ENCODE peak calls at places on chromosomes 1 and 21, in eight cellular contexts. E is endothelial cell of umbilical vein, T is sigmoid colon, L is transverse colon, I is H1, V is vagina, F is GM23338, H is stomach. Y is an unnamed sample.
A peak's percentile ranks its signal among the peaks of the same experiment; 100 is the strongest.

GRCh38 chr1:69553726-69554125 is 14.0 kb upstream of the LRRC7 start:
- DNase-seq in I (no peak), V (no peak), E (no peak), L (no peak), F (no peak), T (no peak), H (no peak), Y (no peak)

GRCh38 chr1:211942583-211942982 is 92.8 kb downstream of the INTS7 start:
- DNase-seq in F (no peak), H (no peak), I (no peak), L (no peak), V (no peak), T (no peak), E (no peak), Y (no peak)

GRCh38 chr1:206082831-206083695 is 30.1 kb downstream of the RHEX start:
- DNase-seq in F (no peak), I (no peak), T (no peak), L (no peak), E (no peak), H (no peak), V (no peak), Y (no peak)

GRCh38 chr1:184973308-184974085 is 811 bp downstream of the NIBAN1 start:
- DNase-seq in V (no peak), H (peak; percentile 45), F (peak; percentile 68), I (no peak), L (peak; percentile 37), E (peak; percentile 44), T (peak; percentile 76), Y (no peak)

GRCh38 chr1:86758570-86758969 is 54.2 kb downstream of the SH3GLB1 start:
- DNase-seq in T (no peak), H (peak; percentile 45), V (no peak), L (peak; percentile 78), I (no peak), F (no peak), E (no peak), Y (no peak)

GRCh38 chr1:8360493-8361197 is 42.7 kb downstream of the SLC45A1 start:
- DNase-seq in V (no peak), T (no peak), F (no peak), L (no peak), H (no peak), I (no peak), E (no peak), Y (peak; percentile 76)

GRCh38 chr1:201772178-201772577 is 56.8 kb upstream of the IPO9 start:
- DNase-seq in H (no peak), T (no peak), E (no peak), L (no peak), I (no peak), V (no peak), F (no peak), Y (no peak)

GRCh38 chr1:248421384-248421783 is 18.5 kb downstream of the OR2T1 start:
- DNase-seq in L (no peak), E (no peak), H (no peak), T (no peak), F (peak; percentile 17), I (no peak), V (no peak), Y (no peak)

GRCh38 chr21:35529141-35529863 is 480.2 kb upstream of the RUNX1 start:
- DNase-seq in H (no peak), I (no peak), T (no peak), V (no peak), L (no peak), E (no peak), F (no peak), Y (no peak)

GRCh38 chr1:206013017-206013800 is 10.0 kb upstream of the RAB7B start:
- DNase-seq in V (no peak), I (no peak), T (no peak), F (no peak), H (no peak), L (no peak), E (no peak), Y (no peak)

GRCh38 chr1:4622821-4623220 is 31.6 kb upstream of the AJAP1 start:
- DNase-seq in E (no peak), L (no peak), I (no peak), F (no peak), V (no peak), H (no peak), T (peak; percentile 38), Y (peak; percentile 21)

GRCh38 chr1:41671116-41671755 is 186.8 kb upstream of the EDN2 start:
- DNase-seq in F (no peak), H (no peak), E (no peak), I (no peak), T (no peak), V (no peak), L (no peak), Y (no peak)

GRCh38 chr1:41670558-41670957 is 186.1 kb upstream of the EDN2 start:
- DNase-seq in H (no peak), V (no peak), E (no peak), L (no peak), I (no peak), F (no peak), T (no peak), Y (no peak)

GRCh38 chr1:41672641-41673313 is 188.3 kb upstream of the EDN2 start:
- DNase-seq in T (no peak), V (no peak), H (no peak), L (no peak), E (no peak), F (no peak), I (no peak), Y (no peak)

GRCh38 chr1:41673355-41673754 is 188.9 kb upstream of the EDN2 start:
- DNase-seq in V (no peak), L (no peak), H (no peak), I (no peak), T (no peak), E (no peak), F (no peak), Y (no peak)

DNA sequence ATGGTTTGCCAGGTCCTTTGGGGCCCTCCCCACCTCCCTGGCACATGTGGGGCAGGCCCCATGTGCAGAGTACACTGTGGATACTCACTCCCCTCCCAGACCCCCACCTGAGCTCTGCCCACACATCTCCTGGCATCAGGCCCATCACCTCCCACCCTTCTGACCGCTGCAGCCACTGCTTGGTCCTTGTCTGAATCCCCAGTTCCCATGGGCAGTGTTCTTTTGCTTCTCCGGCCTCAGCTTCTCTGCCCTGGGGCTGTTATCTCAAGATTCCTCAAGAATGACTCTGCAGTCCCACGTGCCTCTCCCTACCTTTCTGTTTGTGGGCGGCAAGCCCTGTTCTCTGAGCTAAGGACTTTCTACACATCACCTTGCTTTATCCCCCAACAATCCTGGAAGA is 187.7 kb upstream of the EDN2 start:
- DNase-seq in F (no peak), L (no peak), H (peak; percentile 35), T (no peak), V (no peak), I (no peak), E (no peak), Y (no peak)
- H3K4me3 ChIP-seq in F (no peak overlapping the region), L (no peak overlapping the region), H (no peak overlapping the region), T (no peak overlapping the region), V (no peak overlapping the region), I (no peak overlapping the region), E (no peak overlapping the region), Y (no peak overlapping the region)

DNA sequence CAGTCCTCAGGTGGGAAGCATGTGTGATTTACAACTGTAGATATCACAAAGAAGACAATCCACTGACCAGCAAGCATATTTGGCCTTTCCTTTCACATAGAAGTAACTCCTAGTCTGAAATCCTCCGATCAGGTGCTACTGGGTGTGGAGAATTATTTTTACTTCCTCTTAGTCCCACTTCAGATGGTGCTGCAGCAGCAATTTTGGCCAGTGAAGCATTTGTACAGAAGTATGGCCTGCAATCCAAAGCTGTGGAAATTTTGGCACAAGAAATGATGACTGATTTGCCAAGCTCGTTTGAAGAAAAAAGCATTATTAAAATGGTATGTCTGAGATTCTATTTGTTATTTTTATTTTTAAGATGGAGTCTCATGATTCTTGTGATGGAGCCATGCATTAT is 51.0 kb downstream of the SCP2 start:
- DNase-seq in V (no peak), H (no peak), T (no peak), L (no peak), F (no peak), I (no peak), E (no peak), Y (no peak)
- H3K36me3 ChIP-seq in V (no peaks in the 10 kb centered on the region), H (peaks cover 83% of the 10 kb centered on the region), T (peaks cover 84% of the 10 kb centered on the region), L (peaks cover 56% of the 10 kb centered on the region), F (no peaks in the 10 kb centered on the region), I (no peaks in the 10 kb centered on the region), E (no peaks in the 10 kb centered on the region), Y (peaks cover 60% of the 10 kb centered on the region)

DNA sequence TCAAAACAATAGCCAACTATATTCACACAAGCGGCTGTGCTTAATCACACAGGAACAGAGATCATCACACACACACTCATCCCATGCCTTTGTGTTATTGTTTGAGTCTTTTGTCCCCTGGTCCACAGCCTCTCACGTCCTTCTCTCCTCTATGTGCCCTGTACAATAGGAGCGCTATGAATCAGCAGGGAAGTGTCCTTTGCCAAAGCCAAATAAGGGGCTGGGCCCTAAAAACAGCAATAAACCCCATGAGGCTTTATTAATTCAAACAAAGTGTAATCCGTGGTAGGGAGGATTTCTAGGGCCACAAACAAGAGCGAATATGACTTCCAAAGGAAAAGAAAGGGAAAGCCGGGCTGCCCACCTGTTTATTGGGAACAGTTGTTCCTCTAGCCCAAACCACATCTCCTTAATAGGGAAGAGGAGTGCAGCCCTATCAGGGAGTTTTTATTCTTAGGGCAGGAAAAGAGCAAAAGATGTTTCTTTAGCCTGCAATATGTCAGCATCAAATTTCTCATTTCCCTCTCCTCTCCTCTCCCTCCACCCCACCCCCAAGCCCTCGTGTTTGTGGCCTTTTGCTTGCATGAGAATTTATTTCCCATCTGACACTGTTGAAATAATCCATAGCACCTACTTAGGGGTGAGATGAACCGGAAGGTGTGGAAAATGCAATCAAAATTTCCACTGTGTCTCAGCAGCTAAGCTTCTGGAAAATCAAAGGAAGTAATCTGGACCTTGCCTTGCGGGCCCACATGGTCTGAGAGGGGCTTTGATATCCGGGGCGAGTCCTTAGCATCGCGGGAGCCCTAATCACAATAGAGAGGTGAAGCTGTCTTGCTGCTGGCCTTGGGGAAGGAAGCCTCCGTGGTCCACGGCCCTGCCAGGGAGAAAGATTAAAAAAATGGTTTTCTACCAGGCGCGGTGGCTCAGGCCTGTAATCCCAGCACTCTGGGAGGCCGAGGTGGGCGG is 45.3 kb upstream of the ITPKB start:
- DNase-seq in T (peak; percentile 86), L (no peak), I (no peak), E (peak; percentile 66), H (no peak), V (no peak), F (no peak), Y (no peak)
- TF ChIP-seq POLR2AphosphoS5 in T (peak; percentile 80), L (peak; percentile 34), I (no peak), E (no peak), H (no peak), V (no peak), F (no peak), Y (no peak)

DNA sequence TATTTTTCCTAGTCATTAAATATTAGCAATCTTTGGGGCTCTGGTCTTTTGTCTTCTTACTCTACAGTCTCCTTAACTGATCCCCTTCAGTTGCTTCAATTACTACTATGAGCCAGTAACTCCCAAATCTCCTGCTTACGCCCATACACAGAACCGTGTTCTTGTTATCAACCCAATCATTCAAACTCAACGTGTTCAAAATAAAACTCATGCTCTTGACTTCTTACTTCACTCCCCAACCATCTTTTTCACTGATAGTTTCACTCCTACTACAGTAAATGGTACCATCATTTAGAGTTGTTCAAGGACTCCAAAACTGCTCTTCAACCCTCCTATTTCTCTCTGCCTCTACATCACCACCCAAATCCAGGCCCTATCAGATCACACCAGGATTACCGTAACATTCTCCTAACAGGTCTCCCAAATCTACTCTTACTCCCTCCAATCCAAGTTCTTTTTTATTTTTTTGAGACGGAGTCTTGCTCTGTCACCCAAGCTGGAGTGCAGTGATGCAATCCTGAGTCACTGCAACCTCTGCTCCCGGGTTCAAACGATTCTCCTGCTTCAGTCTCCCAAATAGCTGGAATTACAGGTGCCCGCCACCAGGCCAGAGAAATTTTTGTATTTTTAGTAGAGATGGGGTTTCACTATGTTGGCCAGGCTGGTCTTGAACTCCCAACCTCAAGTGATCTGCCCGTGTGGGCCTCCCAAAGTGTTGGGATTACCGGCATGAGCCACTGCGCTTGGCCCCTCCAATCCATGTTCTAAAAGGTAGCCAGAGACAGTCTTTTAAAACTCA is 3.0 kb downstream of the YARS1 start:
- DNase-seq in T (no peak), I (no peak), H (no peak), F (no peak), L (no peak), E (no peak), V (no peak), Y (no peak)
- H3K4me3 ChIP-seq in T (no peak overlapping the region), I (no peak overlapping the region), H (no peak overlapping the region), F (peak overlapping the region; percentile 100), L (no peak overlapping the region), E (no peak overlapping the region), V (no peak overlapping the region), Y (no peak overlapping the region)